ENCODE peak calls at places on chromosomes 3 and 15, in five cellular contexts. O, C, D, E and W are unnamed samples.
A peak's percentile ranks its signal among the peaks of the same experiment; 100 is the strongest.

GRCh38 chr3:134544306-134544705 is 58.4 kb downstream of the CEP63 start:
- DNase-seq in O (no peak), C (no peak), D (no peak), E (no peak), W (no peak)

GRCh38 chr15:48374472-48374871 is 43.2 kb downstream of the DUT start:
- DNase-seq in O (no peak), C (no peak), D (no peak), E (no peak), W (no peak)

GRCh38 chr15:83850846-83851245 is 196.9 kb downstream of the ADAMTSL3 start:
- DNase-seq in O (peak; percentile 47), C (no peak), D (no peak), E (no peak), W (no peak)

GRCh38 chr3:399647-400046 is 203.1 kb downstream of the CHL1 start:
- DNase-seq in O (no peak), C (no peak), D (no peak), E (no peak), W (no peak)

GRCh38 chr15:80951941-80952340 is 37.7 kb downstream of the MESD start:
- DNase-seq in O (no peak), C (no peak), D (no peak), E (no peak), W (no peak)

GRCh38 chr3:139117136-139117675 is 72.5 kb upstream of the PRR23C start:
- DNase-seq in O (peak; percentile 36), C (no peak), D (no peak), E (no peak), W (no peak)

GRCh38 chr3:184691397-184692131 is 20.3 kb downstream of the MAGEF1 start:
- DNase-seq in O (no peak), C (no peak), D (no peak), E (no peak), W (no peak)

GRCh38 chr3:11770477-11771381 is 76.0 kb downstream of the TAMM41 start:
- DNase-seq in O (peak; percentile 97), C (peak; percentile 65), D (peak; percentile 69), E (peak; percentile 47), W (peak; percentile 18)

GRCh38 chr3:144257381-144257780 is 285.8 kb downstream of the DIPK2A start:
- DNase-seq in O (no peak), C (no peak), D (no peak), E (no peak), W (no peak)

GRCh38 chr3:43001094-43001553 is 22.0 kb downstream of the GASK1A start:
- DNase-seq in O (no peak), C (no peak), D (no peak), E (no peak), W (no peak)

GRCh38 chr3:71511037-71511436 is 72.5 kb downstream of the FOXP1 start:
- DNase-seq in O (no peak), C (no peak), D (no peak), E (no peak), W (no peak)

GRCh38 chr3:40771112-40771511 is 246.4 kb downstream of the ZNF621 start:
- DNase-seq in O (no peak), C (no peak), D (no peak), E (no peak), W (no peak)

GRCh38 chr15:101433396-101433795 is 56.1 kb downstream of the PCSK6 start:
- DNase-seq in O (no peak), C (no peak), D (no peak), E (no peak), W (no peak)

GRCh38 chr3:126019683-126020082 is 50.7 kb downstream of the ROPN1B start:
- DNase-seq in O (no peak), C (no peak), D (no peak), E (no peak), W (no peak)

GRCh38 chr15:52337198-52337853 is 41.7 kb upstream of the MYO5C start:
- DNase-seq in O (peak; percentile 49), C (no peak), D (no peak), E (no peak), W (no peak)

GRCh38 chr3:146145642-146146041 is 15.3 kb downstream of the PLOD2 start:
- DNase-seq in O (no peak), C (no peak), D (no peak), E (no peak), W (no peak)

GRCh38 chr3:40780801-40781406 is 256.1 kb downstream of the ZNF621 start:
- DNase-seq in O (no peak), C (peak; percentile 42), D (peak; percentile 86), E (peak; percentile 43), W (no peak)

GRCh38 chr15:88897456-88898194 is 2.3 kb upstream of the HAPLN3 start:
- DNase-seq in O (peak; percentile 81), C (peak; percentile 34), D (no peak), E (peak; percentile 72), W (peak; percentile 41)

GRCh38 chr15:70643783-70644125 is 119.6 kb downstream of the UACA start:
- DNase-seq in O (peak; percentile 50), C (no peak), D (no peak), E (no peak), W (no peak)

GRCh38 chr15:67943475-67943874 is 103.6 kb upstream of the RNU6-1 start:
- DNase-seq in O (no peak), C (no peak), D (no peak), E (no peak), W (no peak)

GRCh38 chr15:34616613-34617012 is 33.2 kb upstream of the GOLGA8B start:
- DNase-seq in O (peak; percentile 14), C (peak; percentile 5), D (no peak), E (no peak), W (no peak)

GRCh38 chr3:192772495-192772894 is 45.2 kb upstream of the FGF12 start:
- DNase-seq in O (peak; percentile 72), C (peak; percentile 2), D (peak; percentile 61), E (peak; percentile 60), W (peak; percentile 82)

GRCh38 chr3:40574661-40575060 is 49.9 kb downstream of the ZNF621 start:
- DNase-seq in O (no peak), C (peak; percentile 49), D (peak; percentile 90), E (no peak), W (no peak)